ENCODE peak calls at places on chromosomes 5 and 9, in five cellular contexts. T, O, P, C and R are unnamed samples.

GRCh38 chr5:67140413-67140812 is 56.2 kb downstream of the CD180 start:
- DNase-seq in T (no peak), O (no peak), P (no peak), C (no peak), R (no peak)

GRCh38 chr5:33611882-33612281 is 171.1 kb downstream of the TARS1 start:
- DNase-seq in T (peak), O (no peak), P (no peak), C (no peak), R (no peak)

GRCh38 chr5:179526978-179527377 is 23.4 kb upstream of the RUFY1 start:
- DNase-seq in T (no peak), O (no peak), P (no peak), C (no peak), R (no peak)

GRCh38 chr9:35726876-35727438 is 5.0 kb downstream of the TLN1 start:
- DNase-seq in T (peak), O (no peak), P (no peak), C (peak), R (no peak)

GRCh38 chr9:81052846-81053245 is 636.5 kb downstream of the TLE1 start:
- DNase-seq in T (peak), O (no peak), P (no peak), C (no peak), R (no peak)

GRCh38 chr5:173890195-173890951 is 2.2 kb downstream of the CPEB4 start:
- DNase-seq in T (peak), O (no peak), P (no peak), C (no peak), R (peak)

GRCh38 chr9:69207503-69207902 is 33.4 kb downstream of the TJP2 start:
- DNase-seq in T (no peak), O (no peak), P (no peak), C (no peak), R (no peak)

GRCh38 chr5:147567917-147568598 is 58.2 kb upstream of the DPYSL3 start:
- DNase-seq in T (peak), O (no peak), P (no peak), C (no peak), R (no peak)

GRCh38 chr5:159207616-159208507 is 1.5 kb downstream of the RNF145 start:
- DNase-seq in T (peak), O (peak), P (peak), C (peak), R (peak)

GRCh38 chr5:126464016-126464415 is 40.8 kb downstream of the GRAMD2B start:
- DNase-seq in T (no peak), O (no peak), P (no peak), C (no peak), R (no peak)

GRCh38 chr5:9681706-9682105 is 51.6 kb upstream of the TAS2R1 start:
- DNase-seq in T (no peak), O (no peak), P (no peak), C (no peak), R (no peak)

GRCh38 chr9:111691686-111692329 is 30.4 kb downstream of the GNG10 start:
- DNase-seq in T (peak), O (no peak), P (no peak), C (no peak), R (no peak)

GRCh38 chr5:146877178-146877681 is 1.3 kb downstream of the PPP2R2B start:
- DNase-seq in T (no peak), O (no peak), P (no peak), C (no peak), R (no peak)

GRCh38 chr9:131678499-131679111 is 61.3 kb downstream of the RAPGEF1 start:
- DNase-seq in T (peak), O (peak), P (peak), C (peak), R (peak)

GRCh38 chr5:100667021-100667671 is 132.0 kb downstream of the FAM174A start:
- DNase-seq in T (peak), O (no peak), P (no peak), C (no peak), R (no peak)

GRCh38 chr5:151670074-151670686 is 16.5 kb downstream of the SPARC start:
- DNase-seq in T (peak), O (no peak), P (no peak), C (no peak), R (no peak)

GRCh38 chr5:176823869-176824412 is 13.6 kb downstream of the UNC5A start:
- DNase-seq in T (no peak), O (no peak), P (no peak), C (no peak), R (no peak)

GRCh38 chr9:16119861-16120641 is 567.2 kb downstream of the CCDC171 start:
- DNase-seq in T (peak), O (no peak), P (no peak), C (no peak), R (no peak)

GRCh38 chr5:14105717-14106435 is 37.3 kb upstream of the TRIO start:
- DNase-seq in T (peak), O (peak), P (no peak), C (no peak), R (no peak)

GRCh38 chr9:126615251-126615790 is 1.6 kb downstream of the LMX1B start:
- DNase-seq in T (peak), O (peak), P (no peak), C (no peak), R (no peak)

GRCh38 chr5:174303035-174303434 is 257.5 kb downstream of the NSG2 start:
- DNase-seq in T (no peak), O (no peak), P (no peak), C (no peak), R (no peak)

GRCh38 chr9:101477736-101478135 is 42.2 kb upstream of the ALDOB start:
- DNase-seq in T (peak), O (no peak), P (no peak), C (no peak), R (no peak)

GRCh38 chr9:16046713-16047112 is 493.9 kb downstream of the CCDC171 start:
- DNase-seq in T (peak), O (no peak), P (no peak), C (no peak), R (no peak)

GRCh38 chr9:27771803-27772545 is 198.7 kb upstream of the C9orf72 start:
- DNase-seq in T (no peak), O (no peak), P (no peak), C (no peak), R (no peak)

GRCh38 chr9:70256123-70256551 is 2.6 kb upstream of the SMC5 start:
- DNase-seq in T (peak), O (no peak), P (no peak), C (no peak), R (no peak)

GRCh38 chr5:1949253-1949652 is 66.5 kb upstream of the IRX4 start:
- DNase-seq in T (no peak), O (no peak), P (no peak), C (no peak), R (no peak)

GRCh38 chr9:86308687-86309086 is 26.3 kb upstream of the ISCA1 start:
- DNase-seq in T (no peak), O (no peak), P (no peak), C (no peak), R (no peak)

GRCh38 chr9:82883436-82883835 is 179.5 kb downstream of the RASEF start:
- DNase-seq in T (no peak), O (no peak), P (no peak), C (no peak), R (no peak)

GRCh38 chr5:148469446-148470062 is 85.8 kb downstream of the FBXO38 start:
- DNase-seq in T (peak), O (no peak), P (no peak), C (peak), R (no peak)

GRCh38 chr9:37028425-37029031 is 5.5 kb downstream of the PAX5 start:
- DNase-seq in T (no peak), O (no peak), P (no peak), C (no peak), R (no peak)

GRCh38 chr5:164076571-164076970 is 571.2 kb downstream of the MAT2B start:
- DNase-seq in T (no peak), O (no peak), P (no peak), C (no peak), R (no peak)

GRCh38 chr5:176810084-176810597 is at the start of gene UNC5A:
- DNase-seq in T (peak), O (no peak), P (peak), C (no peak), R (no peak)

GRCh38 chr9:120377268-120378150 is 202.5 kb downstream of the CDK5RAP2 start:
- DNase-seq in T (peak), O (no peak), P (no peak), C (no peak), R (no peak)

GRCh38 chr5:96026334-96027065 is 64.8 kb upstream of the ELL2 start:
- DNase-seq in T (peak), O (no peak), P (no peak), C (no peak), R (no peak)

GRCh38 chr9:21081451-21081850 is 3.7 kb upstream of the IFNB1 start:
- DNase-seq in T (no peak), O (no peak), P (no peak), C (no peak), R (no peak)

GRCh38 chr9:81822263-81822865 is 105.9 kb upstream of the SPATA31D4 start:
- DNase-seq in T (no peak), O (no peak), P (no peak), C (no peak), R (no peak)

GRCh38 chr5:23840083-23840482 is 332.7 kb downstream of the PRDM9 start:
- DNase-seq in T (no peak), O (no peak), P (no peak), C (no peak), R (no peak)

DNA sequence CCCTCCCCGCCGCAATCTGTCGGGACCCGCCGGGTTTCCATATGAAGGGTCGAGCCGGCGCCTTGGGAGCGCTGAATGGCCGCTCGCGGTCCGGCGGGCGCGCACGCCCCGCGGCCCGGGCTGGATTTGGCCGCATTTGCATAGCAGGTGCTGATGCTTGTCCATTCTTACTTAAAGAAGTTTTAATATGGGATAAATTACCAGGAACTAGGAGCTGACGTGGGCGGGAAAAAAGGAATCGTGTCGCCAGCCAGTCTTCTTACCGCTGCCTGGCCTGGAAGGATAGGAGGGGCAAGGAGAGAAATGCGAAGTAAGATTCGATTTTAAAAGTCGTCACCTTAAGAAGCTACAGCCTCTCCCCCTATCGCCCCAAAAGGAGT is 8.9 kb upstream of the NEUROG1 start:
- DNase-seq in T (no peak), O (no peak), P (no peak), C (no peak), R (no peak)
- H3K4me3 ChIP-seq in T (no peak), O (peak), P (peak), C (peak), R (peak)

GRCh38 chr9:89940625-89941024 is 335.8 kb downstream of the GADD45G start:
- DNase-seq in T (peak), O (no peak), P (no peak), C (no peak), R (no peak)
- H3K27ac ChIP-seq in T (no peak), O (no peak), P (no peak), C (no peak), R (no peak)

GRCh38 chr5:43193171-43193951 is 1.3 kb downstream of the NIM1K start:
- DNase-seq in T (peak), O (no peak), P (no peak), C (no peak), R (no peak)

GRCh38 chr5:43195670-43196265 is 3.7 kb downstream of the NIM1K start:
- DNase-seq in T (no peak), O (no peak), P (no peak), C (no peak), R (no peak)

GRCh38 chr5:43191740-43192557 is at the start of gene NIM1K:
- DNase-seq in T (peak), O (peak), P (peak), C (peak), R (peak)

GRCh38 chr5:43192558-43193170 is 639 bp downstream of the NIM1K start:
- DNase-seq in T (peak), O (no peak), P (no peak), C (no peak), R (peak)

GRCh38 chr5:43193952-43194321 is 1.9 kb downstream of the NIM1K start:
- DNase-seq in T (no peak), O (no peak), P (no peak), C (no peak), R (no peak)
- H3K4me3 ChIP-seq in T (no peak), O (no peak), P (no peak), C (no peak), R (peak)

GRCh38 chr9:128116104-128117083 is 11.1 kb downstream of the PTGES2 start:
- DNase-seq in T (no peak), O (no peak), P (no peak), C (no peak), R (peak)
- H3K27ac ChIP-seq in T (no peak), O (no peak), P (no peak), C (no peak), R (no peak)